ENCODE peak calls at places on chromosomes 3 and 15, in nine cellular contexts. J, B, Z, M, K, H, T, V and L are unnamed samples. For H3K27me3, the result is how much of the 10 kb centered on the place peaks cover.

GRCh38 chr3:61685755-61686154 is 124.4 kb downstream of the PTPRG start:
- DNase-seq in K (no peak), M (no peak), Z (no peak), J (no peak), B (no peak), V (no peak), H (no peak), T (no peak), L (no peak)

GRCh38 chr3:104316118-104316517 is 1050.6 kb upstream of the ALCAM start:
- DNase-seq in M (no peak), K (no peak), T (no peak), V (no peak), Z (no peak), H (no peak), J (no peak), B (no peak), L (no peak)

GRCh38 chr15:62847900-62848489 is 194.6 kb upstream of the TPM1 start:
- DNase-seq in M (no peak), J (peak), Z (no peak), T (peak), B (peak), H (peak), K (no peak), V (peak), L (peak)

GRCh38 chr3:126147147-126147931 is 33.0 kb downstream of the ALDH1L1 start:
- DNase-seq in K (no peak), B (peak), M (peak), V (no peak), H (no peak), T (no peak), Z (no peak), J (no peak), L (no peak)

GRCh38 chr3:71989165-71989564 is 204.2 kb upstream of the PROK2 start:
- DNase-seq in V (peak), B (no peak), J (no peak), H (peak), M (no peak), K (no peak), T (no peak), Z (no peak), L (no peak)

GRCh38 chr15:85616549-85616948 is 178.2 kb downstream of the KLHL25 start:
- DNase-seq in T (no peak), M (no peak), J (no peak), H (peak), Z (no peak), V (no peak), B (no peak), K (no peak), L (no peak)

GRCh38 chr15:68809517-68809916 is 11.2 kb downstream of the ANP32A start:
- DNase-seq in K (no peak), J (no peak), T (no peak), Z (no peak), V (no peak), M (no peak), H (no peak), B (no peak), L (no peak)

GRCh38 chr15:88623061-88623460 is 1.9 kb downstream of the AEN start:
- DNase-seq in H (peak), V (peak), K (peak), B (no peak), J (no peak), T (no peak), Z (no peak), M (no peak), L (no peak)

GRCh38 chr15:31346367-31347066 is 19.9 kb downstream of the KLF13 start:
- DNase-seq in B (no peak), T (no peak), M (peak), K (no peak), H (no peak), J (no peak), V (no peak), Z (no peak), L (no peak)

GRCh38 chr15:73750441-73750840 is 2.7 kb downstream of the INSYN1 start:
- DNase-seq in M (no peak), B (no peak), Z (no peak), J (no peak), H (no peak), T (no peak), V (no peak), K (no peak), L (no peak)

GRCh38 chr3:12752803-12753202 is 6.3 kb downstream of the TMEM40 start:
- DNase-seq in B (no peak), H (no peak), M (no peak), Z (no peak), J (no peak), V (no peak), T (no peak), K (no peak), L (no peak)

GRCh38 chr15:41727143-41727542 is 47.1 kb upstream of the MAPKBP1 start:
- DNase-seq in Z (no peak), M (no peak), T (no peak), J (no peak), K (no peak), B (no peak), H (no peak), V (peak), L (no peak)

GRCh38 chr3:69410301-69410700 is 24.4 kb upstream of the FRMD4B start:
- DNase-seq in M (peak), H (peak), T (peak), Z (peak), K (no peak), B (peak), V (peak), J (peak), L (peak)

GRCh38 chr15:68578960-68579935 is at the start of gene CORO2B:
- DNase-seq in M (no peak), T (peak), J (peak), B (peak), Z (no peak), V (peak), K (no peak), H (peak), L (peak)

GRCh38 chr3:150913174-150913922 is 8.1 kb upstream of the MINDY4B start:
- DNase-seq in M (no peak), V (no peak), Z (no peak), B (no peak), J (no peak), H (peak), T (no peak), K (no peak), L (no peak)

GRCh38 chr15:85693277-85693676 is 101.4 kb downstream of the KLHL25 start:
- DNase-seq in M (no peak), V (no peak), K (no peak), J (no peak), H (no peak), B (no peak), Z (no peak), T (no peak), L (no peak)

GRCh38 chr15:90270502-90271150 is 5.2 kb downstream of the NGRN start:
- DNase-seq in J (no peak), T (no peak), V (no peak), M (no peak), H (no peak), B (no peak), K (no peak), Z (no peak), L (no peak)

GRCh38 chr15:31060429-31061140 is 40.9 kb downstream of the TRPM1 start:
- DNase-seq in K (no peak), H (no peak), J (no peak), T (no peak), V (no peak), M (no peak), B (no peak), Z (no peak), L (no peak)

GRCh38 chr3:64518950-64519349 is 168.8 kb downstream of the ADAMTS9 start:
- DNase-seq in H (no peak), Z (no peak), V (no peak), T (no peak), J (no peak), K (no peak), B (no peak), M (no peak), L (no peak)

GRCh38 chr15:51094606-51095569 is at the start of gene TNFAIP8L3:
- DNase-seq in M (peak), T (peak), K (no peak), Z (no peak), V (no peak), J (peak), H (peak), B (peak), L (no peak)

GRCh38 chr15:52511084-52511483 is 17.6 kb downstream of the MYO5A start:
- DNase-seq in T (no peak), J (no peak), K (no peak), V (no peak), Z (no peak), M (no peak), B (no peak), H (no peak), L (no peak)

GRCh38 chr3:46880884-46881818 is 3.6 kb downstream of the PTH1R start:
- DNase-seq in T (peak), K (no peak), Z (no peak), M (no peak), J (no peak), V (no peak), B (peak), H (no peak), L (no peak)
- H3K27me3 ChIP-seq in T (half or more), K (under half), Z (under half), M (under half), J (under half), V (under half), B (half or more), H (half or more), L (under half)

DNA sequence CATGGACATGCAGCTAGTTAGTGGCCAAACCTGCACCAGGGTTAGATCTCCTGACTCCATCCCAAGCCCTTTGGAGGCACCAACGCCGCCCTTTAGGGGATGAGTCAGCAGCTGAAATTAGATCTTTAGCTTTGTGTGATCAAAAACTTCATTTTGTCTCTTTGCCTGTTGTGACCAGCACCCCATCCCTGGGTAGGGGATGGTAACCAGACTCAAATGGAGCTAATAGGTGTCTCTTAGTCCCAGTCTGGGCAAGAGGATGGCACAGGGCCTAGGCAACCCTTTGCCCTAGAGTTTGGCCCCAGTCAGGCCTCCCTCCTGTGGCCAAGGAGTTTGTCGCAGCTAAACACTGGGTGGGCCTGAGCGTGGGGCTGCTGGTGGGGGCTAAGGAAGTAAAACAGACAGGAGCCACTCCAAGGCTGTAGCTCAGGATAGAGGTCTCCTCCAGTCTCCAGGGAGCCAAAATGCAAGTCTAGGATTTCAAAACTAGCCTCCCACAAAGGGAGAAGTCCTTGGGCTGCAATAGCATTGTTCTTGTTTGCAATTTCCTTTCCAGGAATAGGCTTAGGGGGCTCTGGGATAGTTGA is 105.1 kb downstream of the CPN2 start:
- DNase-seq in J (no peak), T (no peak), M (no peak), Z (no peak), K (no peak), B (peak), V (no peak), H (no peak), L (no peak)
- H3K27me3 ChIP-seq in J (under half), T (under half), M (under half), Z (under half), K (under half), B (under half), V (under half), H (under half), L (under half)

GRCh38 chr3:168249048-168249538 is 153.4 kb upstream of the GOLIM4 start:
- DNase-seq in H (peak), K (no peak), Z (no peak), J (no peak), B (no peak), M (no peak), T (no peak), V (peak), L (no peak)
- H3K27me3 ChIP-seq in H (under half), K (under half), Z (under half), J (under half), B (under half), M (under half), T (under half), V (under half), L (under half)

GRCh38 chr15:76328962-76329361 is 7.6 kb upstream of the ISL2 start:
- DNase-seq in Z (no peak), V (no peak), J (no peak), H (no peak), T (no peak), K (peak), M (no peak), B (no peak), L (no peak)
- H3K27me3 ChIP-seq in Z (under half), V (under half), J (under half), H (under half), T (under half), K (under half), M (under half), B (under half), L (under half)

DNA sequence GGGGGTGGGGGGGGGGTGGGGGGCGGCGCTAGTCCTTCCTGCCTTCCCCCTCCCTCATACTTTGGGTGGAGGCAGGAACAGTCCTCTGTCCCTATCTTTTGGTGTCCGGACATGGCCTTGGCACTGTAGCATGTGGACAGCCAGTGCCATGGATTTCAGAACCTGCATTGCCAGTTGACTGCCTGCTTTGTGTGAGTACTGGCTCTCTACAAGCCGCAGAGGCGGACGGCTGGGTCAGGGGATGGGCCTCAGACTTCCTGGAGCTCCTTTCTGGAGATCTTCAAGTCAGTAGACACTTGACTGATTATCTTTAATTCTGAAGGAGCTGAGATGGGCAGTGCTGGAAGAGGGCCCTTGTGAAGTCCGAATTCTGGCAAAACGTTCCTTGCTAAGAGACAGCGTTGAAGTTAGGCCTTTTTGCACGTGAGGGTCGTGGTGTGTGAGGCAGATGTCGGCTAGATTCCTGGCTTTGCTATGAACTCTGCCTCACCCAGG is 2.5 kb downstream of the CLDN11 start:
- DNase-seq in B (peak), J (peak), T (peak), M (peak), H (peak), K (no peak), V (peak), Z (no peak), L (no peak)
- H3K27me3 ChIP-seq in B (under half), J (under half), T (half or more), M (under half), H (under half), K (under half), V (under half), Z (under half), L (under half)